ENCODE peak calls at places on chromosomes 6 and 20, in four cellular contexts. X is GM23248; J is naive thymus-derived CD4-positive, alpha-beta T cell; W is H9. A is an unnamed sample.

GRCh38 chr6:6524951-6525350 is 63.6 kb upstream of the LY86 start:
- DNase-seq in X (no peak), J (no peak), W (no peak), A (no peak)

GRCh38 chr20:47304287-47304686 is 52.2 kb downstream of the ZMYND8 start:
- DNase-seq in W (no peak), X (peak; percentile 17), J (no peak), A (peak; percentile 43)

GRCh38 chr20:47454298-47455132 is 47.2 kb upstream of the NCOA3 start:
- DNase-seq in W (no peak), X (no peak), J (no peak), A (no peak)

GRCh38 chr6:46191961-46192360 is 21.2 kb upstream of the ENPP5 start:
- DNase-seq in J (no peak), W (no peak), X (peak; percentile 93), A (no peak)

GRCh38 chr20:1150218-1150617 is 31.8 kb downstream of the PSMF1 start:
- DNase-seq in J (no peak), X (peak; percentile 67), W (no peak), A (no peak)

GRCh38 chr6:163965426-163966348 is 551.2 kb downstream of the QKI start:
- DNase-seq in X (no peak), J (no peak), W (no peak), A (no peak)

GRCh38 chr20:51624157-51624731 is 81.7 kb upstream of the NFATC2 start:
- DNase-seq in W (peak; percentile 89), X (peak; percentile 79), J (peak; percentile 66), A (peak; percentile 58)

GRCh38 chr20:57696401-57696961 is 13.3 kb downstream of the PMEPA1 start:
- DNase-seq in X (no peak), W (no peak), J (no peak), A (no peak)

GRCh38 chr6:9646346-9647042 is 768.4 kb downstream of the TFAP2A start:
- DNase-seq in J (no peak), W (no peak), X (peak; percentile 65), A (no peak)

GRCh38 chr6:81694855-81695254 is 57.6 kb downstream of the TENT5A start:
- DNase-seq in X (no peak), W (no peak), J (no peak), A (no peak)

DNA sequence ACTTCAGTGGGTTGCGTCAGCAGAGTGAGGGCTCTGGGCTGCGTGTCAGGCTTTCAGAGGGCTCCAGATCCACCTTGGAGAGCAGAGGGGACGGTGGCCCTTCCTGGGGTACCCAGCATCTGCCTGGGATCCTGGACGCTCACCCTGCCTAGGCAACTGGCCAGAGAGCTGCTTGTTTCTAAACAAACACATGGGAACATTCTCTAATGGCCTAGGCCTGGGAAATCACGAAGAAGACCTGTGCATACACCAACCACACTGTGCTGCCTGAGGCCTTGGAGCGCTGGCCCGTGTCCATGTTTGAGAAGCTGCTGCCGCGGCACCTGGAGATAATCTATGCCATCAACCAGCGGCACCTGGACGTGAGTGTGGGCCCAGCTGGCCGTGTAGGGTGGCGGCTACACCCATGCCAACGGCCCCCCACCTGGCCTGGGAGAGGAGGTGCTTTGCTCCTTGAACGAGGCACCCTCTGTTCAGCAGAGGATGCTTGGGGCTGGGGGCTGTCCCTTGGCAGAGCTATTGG is 32.2 kb downstream of the PYGB start:
- DNase-seq in W (no peak), X (no peak), J (no peak), A (peak; percentile 29)
- H3K27ac ChIP-seq in W (no peak overlapping the region), X (no peak overlapping the region), J (no peak overlapping the region), A (peak overlapping the region; percentile 46)

GRCh38 chr6:27358786-27359185 is 29.8 kb upstream of the ZNF391 start:
- DNase-seq in W (no peak), X (no peak), J (no peak), A (no peak)
- H3K9me3 ChIP-seq in W (peaks cover 27% of the 10 kb centered on the region), X (no peaks in the 10 kb centered on the region), J (peaks cover 25% of the 10 kb centered on the region), A (peaks cover 32% of the 10 kb centered on the region)

GRCh38 chr20:38620501-38620900 is 18.9 kb downstream of the ARHGAP40 start:
- DNase-seq in W (no peak), J (no peak), X (no peak), A (no peak)
- H3K27ac ChIP-seq in W (no peak overlapping the region), J (no peak overlapping the region), X (no peak overlapping the region), A (no peak overlapping the region)

DNA sequence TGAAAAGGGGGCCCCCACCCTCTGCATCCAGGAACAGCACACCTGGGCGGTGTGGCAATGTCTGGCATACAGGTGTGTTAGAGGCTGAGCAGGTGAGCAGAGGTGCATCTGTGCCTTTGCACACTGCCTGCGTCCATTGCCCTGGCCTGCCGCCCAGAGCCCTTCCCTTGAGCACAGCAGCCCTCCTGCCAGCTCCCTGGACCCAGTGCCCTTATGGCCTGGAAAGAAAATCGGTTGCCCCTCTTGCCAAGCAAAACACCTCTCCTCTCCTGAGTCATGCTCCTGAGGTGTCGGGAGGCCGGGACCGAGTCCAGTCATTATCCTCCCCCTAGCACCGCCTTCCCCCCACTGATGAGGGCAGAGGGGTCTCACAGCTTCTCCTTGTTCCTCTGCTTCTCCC is 259.9 kb downstream of the SMOC2 start:
- DNase-seq in J (no peak), X (no peak), W (no peak), A (peak; percentile 26)
- H3K9me3 ChIP-seq in J (no peaks in the 10 kb centered on the region), X (no peaks in the 10 kb centered on the region), W (no peaks in the 10 kb centered on the region), A (no peaks in the 10 kb centered on the region)

DNA sequence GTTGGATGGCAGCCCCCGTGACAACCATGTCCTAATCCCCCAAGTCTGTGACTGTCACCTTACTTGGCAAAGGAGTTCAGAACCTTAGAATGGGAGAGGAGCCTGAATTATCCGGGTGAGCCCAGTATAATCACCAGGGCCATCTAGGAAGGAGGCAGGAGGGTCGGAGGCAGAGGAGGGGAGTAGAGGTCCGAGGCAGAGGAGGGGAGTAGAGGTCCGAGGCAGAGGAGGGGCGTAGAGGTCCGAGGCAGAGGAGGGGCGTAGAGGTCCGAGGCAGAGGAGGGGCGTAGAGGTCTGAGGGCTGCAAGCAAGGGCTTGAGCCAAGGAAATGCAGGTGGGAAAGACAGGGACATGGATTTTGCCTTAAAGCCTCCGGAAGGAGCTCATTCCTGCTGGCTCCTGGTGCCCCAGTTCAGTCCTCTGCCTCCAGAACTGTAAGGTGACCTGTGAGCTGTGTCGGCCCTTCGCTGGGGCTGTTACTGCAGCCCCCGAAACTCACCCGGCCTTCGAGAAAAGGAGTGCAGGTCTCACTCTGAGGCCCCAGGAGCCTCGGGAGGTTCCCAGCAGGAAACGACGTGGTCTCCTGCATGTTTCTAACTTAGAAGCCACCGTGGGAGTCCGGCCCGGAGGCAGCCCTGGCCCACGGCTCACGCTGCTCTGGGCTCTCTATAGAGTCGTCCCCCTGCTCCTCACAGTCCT is 20.0 kb upstream of the SLCO4A1 start:
- DNase-seq in X (no peak), W (no peak), J (no peak), A (no peak)
- H3K27ac ChIP-seq in X (no peak overlapping the region), W (no peak overlapping the region), J (no peak overlapping the region), A (peak overlapping the region; percentile 94)

GRCh38 chr6:140636237-140636636 is 1261.8 kb upstream of the CITED2 start:
- DNase-seq in W (no peak), J (no peak), X (no peak), A (no peak)

GRCh38 chr6:140636698-140637402 is 1262.4 kb upstream of the CITED2 start:
- DNase-seq in J (no peak), X (no peak), W (no peak), A (no peak)

GRCh38 chr6:140644017-140644416 is 1269.6 kb upstream of the CITED2 start:
- DNase-seq in J (no peak), W (no peak), X (no peak), A (no peak)

GRCh38 chr6:140641412-140641811 is 1267.0 kb upstream of the CITED2 start:
- DNase-seq in X (no peak), W (no peak), J (no peak), A (no peak)
- H3K9me3 ChIP-seq in X (no peaks in the 10 kb centered on the region), W (no peaks in the 10 kb centered on the region), J (no peaks in the 10 kb centered on the region), A (no peaks in the 10 kb centered on the region)

GRCh38 chr20:6886065-6886729 is 118.7 kb downstream of the BMP2 start:
- DNase-seq in X (no peak), J (no peak), W (peak; percentile 33), A (no peak)
- H3K27ac ChIP-seq in X (no peak overlapping the region), J (no peak overlapping the region), W (no peak overlapping the region), A (no peak overlapping the region)

DNA sequence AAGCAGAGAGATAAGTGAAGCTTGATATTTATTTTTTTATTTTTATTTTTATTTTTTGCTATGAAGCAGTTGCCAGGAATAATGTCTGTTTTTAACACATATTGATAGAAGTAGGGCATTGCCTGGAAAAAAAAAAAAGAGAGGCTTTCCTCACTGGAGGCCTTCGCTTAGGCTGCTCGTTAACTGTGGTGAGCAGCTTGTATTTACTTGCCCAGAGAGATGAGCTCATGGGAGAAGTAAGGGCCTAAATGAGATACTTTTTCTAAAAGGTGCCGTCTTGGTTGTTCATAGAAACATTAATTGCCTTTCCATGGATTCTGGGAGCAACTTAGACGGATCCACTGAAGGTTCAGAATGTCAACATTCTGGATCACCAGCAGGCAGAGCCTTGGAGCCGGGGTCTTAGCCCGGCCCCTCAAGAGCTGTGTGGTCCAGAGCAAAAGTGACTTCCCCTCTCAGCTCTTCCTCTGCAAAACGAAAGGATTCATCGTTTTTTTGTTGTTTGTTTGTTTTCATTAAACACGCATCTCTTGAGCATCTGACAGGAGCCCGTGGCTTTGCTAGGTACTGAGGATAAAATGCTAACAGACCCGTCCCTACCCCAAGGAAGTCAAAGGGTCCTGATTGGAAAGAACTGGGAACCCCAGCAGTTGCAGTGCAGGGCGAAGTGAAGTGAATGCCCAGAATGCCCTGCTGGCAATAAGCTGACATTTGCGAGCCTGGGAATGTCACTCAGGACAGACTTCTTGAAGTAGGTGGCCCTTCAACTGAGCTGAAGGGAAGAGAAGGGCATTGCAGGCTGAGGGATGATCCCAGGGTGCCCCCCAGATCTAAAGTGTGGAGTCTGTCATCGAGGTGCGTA is 138.5 kb downstream of the ZDHHC14 start:
- DNase-seq in X (no peak), J (no peak), W (no peak), A (no peak)
- H3K9me3 ChIP-seq in X (no peaks in the 10 kb centered on the region), J (no peaks in the 10 kb centered on the region), W (no peaks in the 10 kb centered on the region), A (no peaks in the 10 kb centered on the region)

A was measured in transverse colon.